ENCODE peak calls at places on chromosomes 16 and 17, in nine cellular contexts. H is K562, Z is thoracic aorta, T is amniotic stem cell, Y is left colon, S is smooth muscle cell of the brain vasculature, B is skeletal muscle cell, G is GDM1, N is ELR. C is an unnamed sample.

GRCh38 chr17:76864024-76864423 is 4.2 kb upstream of the MGAT5B start:
- DNase-seq in H (no peak), G (no peak), S (no peak), T (no peak), Y (no peak), Z (no peak), N (no peak), B (no peak), C (no peak)

GRCh38 chr16:50304467-50305440 is 38.4 kb downstream of the ADCY7 start:
- DNase-seq in S (no peak), N (no peak), B (no peak), T (no peak), Z (no peak), Y (peak; percentile 3), G (no peak), H (no peak), C (no peak)

GRCh38 chr17:41782142-41782541 is 4.4 kb downstream of the JUP start:
- DNase-seq in Y (no peak), Z (no peak), H (no peak), S (no peak), N (no peak), G (no peak), B (no peak), T (no peak), C (no peak)

GRCh38 chr16:60204221-60204620 is 1470.1 kb upstream of the GOT2 start:
- DNase-seq in Z (no peak), H (no peak), T (no peak), B (no peak), G (no peak), S (no peak), Y (no peak), N (peak; percentile 56), C (no peak)

GRCh38 chr17:41802961-41803682 is 8.6 kb downstream of the P3H4 start:
- DNase-seq in G (no peak), N (no peak), B (no peak), S (no peak), Z (no peak), H (no peak), Y (no peak), T (no peak), C (no peak)

GRCh38 chr17:47212458-47212857 is 3.3 kb downstream of the MYL4 start:
- DNase-seq in Y (no peak), T (no peak), S (no peak), G (no peak), H (no peak), B (no peak), N (no peak), Z (no peak), C (no peak)

GRCh38 chr17:40461036-40461721 is 17.9 kb downstream of the IGFBP4 start:
- DNase-seq in B (no peak), S (no peak), Z (no peak), Y (no peak), G (no peak), H (no peak), N (no peak), T (no peak), C (no peak)

GRCh38 chr16:3089717-3090592 is 9.1 kb downstream of the ZSCAN10 start:
- DNase-seq in N (no peak), B (no peak), H (no peak), Z (no peak), G (no peak), T (no peak), Y (no peak), S (no peak), C (no peak)

GRCh38 chr16:84054916-84055315 is 12.3 kb upstream of the SLC38A8 start:
- DNase-seq in S (no peak), N (no peak), B (no peak), Y (no peak), G (no peak), H (no peak), Z (no peak), T (no peak), C (no peak)

GRCh38 chr16:27703545-27703944 is 153.6 kb downstream of the KATNIP start:
- DNase-seq in B (no peak), H (no peak), Z (no peak), T (no peak), S (no peak), Y (no peak), N (peak; percentile 45), G (no peak), C (no peak)

GRCh38 chr16:67844441-67844840 is 2.3 kb upstream of the NUTF2 start:
- DNase-seq in B (no peak), Z (no peak), N (peak; percentile 52), Y (no peak), H (peak; percentile 40), S (no peak), G (no peak), T (no peak), C (no peak)

GRCh38 chr17:29568331-29569244 is at the start of gene TP53I13:
- DNase-seq in T (peak; percentile 54), Y (peak; percentile 94), B (no peak), S (no peak), H (peak; percentile 94), N (peak; percentile 87), Z (no peak), G (peak; percentile 83), C (peak; percentile 65)

C was measured in SW 1271.